ENCODE peak calls at places on chromosomes 5 and 9, in six cellular contexts. C, G, N, W, B and V are unnamed samples.
A peak's percentile ranks its signal among the peaks of the same experiment; 100 is the strongest.

GRCh38 chr5:133365326-133365725 is 247.0 kb downstream of the FSTL4 start:
- DNase-seq in C (no peak), G (no peak), N (peak; percentile 67), W (no peak), B (no peak), V (no peak)

GRCh38 chr5:31819926-31820516 is 181.1 kb downstream of the PDZD2 start:
- DNase-seq in C (no peak), G (no peak), N (peak; percentile 47), W (no peak), B (no peak), V (no peak)

GRCh38 chr5:22329683-22330082 is 523.5 kb downstream of the CDH12 start:
- DNase-seq in C (no peak), G (no peak), N (no peak), W (no peak), B (no peak), V (no peak)

GRCh38 chr5:168647083-168647482 is 67.9 kb upstream of the PANK3 start:
- DNase-seq in C (no peak), G (no peak), N (no peak), W (no peak), B (no peak), V (no peak)

GRCh38 chr9:10265102-10265708 is 347.6 kb downstream of the PTPRD start:
- DNase-seq in C (no peak), G (no peak), N (no peak), W (no peak), B (no peak), V (no peak)

GRCh38 chr5:14267166-14267838 is 124.2 kb downstream of the TRIO start:
- DNase-seq in C (no peak), G (no peak), N (no peak), W (no peak), B (no peak), V (no peak)

GRCh38 chr5:31232273-31232888 is 38.9 kb downstream of the CDH6 start:
- DNase-seq in C (no peak), G (peak; percentile 54), N (peak; percentile 89), W (no peak), B (no peak), V (peak; percentile 72)

GRCh38 chr9:89770779-89771178 is 166.0 kb downstream of the GADD45G start:
- DNase-seq in C (no peak), G (no peak), N (no peak), W (no peak), B (no peak), V (no peak)

GRCh38 chr5:57501414-57502321 is 19.1 kb upstream of the ACTBL2 start:
- DNase-seq in C (no peak), G (no peak), N (no peak), W (no peak), B (no peak), V (no peak)

GRCh38 chr9:124724415-124725067 is 46.6 kb downstream of the NR6A1 start:
- DNase-seq in C (no peak), G (no peak), N (no peak), W (no peak), B (no peak), V (no peak)

GRCh38 chr5:178123987-178124925 is 6.6 kb upstream of the RMND5B start:
- DNase-seq in C (no peak), G (no peak), N (peak; percentile 46), W (no peak), B (no peak), V (no peak)

GRCh38 chr5:55377810-55378209 is 70.0 kb downstream of the MTREX start:
- DNase-seq in C (no peak), G (no peak), N (no peak), W (no peak), B (no peak), V (no peak)

GRCh38 chr5:77066823-77067442 is 20.2 kb downstream of the ZBED3 start:
- DNase-seq in C (no peak), G (no peak), N (no peak), W (peak; percentile 37), B (no peak), V (peak; percentile 66)

GRCh38 chr5:6765612-6766525 is 52.6 kb downstream of the TENT4A start:
- DNase-seq in C (peak; percentile 85), G (peak; percentile 64), N (peak; percentile 93), W (peak; percentile 82), B (no peak), V (peak; percentile 77)
- H3K4me3 ChIP-seq in C (no peak overlapping the region), G (no peak overlapping the region), N (no peak overlapping the region), W (no peak overlapping the region), B (peak overlapping the region; percentile 47), V (no peak overlapping the region)

DNA sequence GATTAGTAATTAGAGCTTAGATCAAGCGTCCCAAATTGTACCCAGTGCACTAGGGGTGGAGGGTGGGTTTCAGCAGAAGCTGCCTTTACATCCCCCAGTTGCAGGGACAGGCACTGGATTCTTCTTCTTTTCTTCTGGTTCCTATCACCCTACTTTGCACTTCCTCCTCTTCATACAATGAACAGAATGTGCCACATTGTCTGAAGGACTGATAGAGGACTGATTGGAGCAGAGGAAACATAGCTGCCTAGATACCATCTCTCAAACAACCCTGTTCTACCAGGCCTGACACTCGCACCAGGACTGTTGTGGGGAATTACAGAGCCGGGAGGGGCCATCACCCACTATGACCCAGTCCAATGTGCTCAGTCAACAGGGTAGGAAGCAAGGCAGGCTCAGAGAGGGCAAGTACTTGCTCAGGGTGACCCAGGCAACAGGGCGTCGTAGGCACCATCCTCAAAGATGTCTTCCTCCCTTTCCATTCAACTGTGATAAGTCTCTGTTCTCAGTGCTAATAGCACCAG is 6.2 kb downstream of the LCP2 start:
- DNase-seq in C (no peak), G (no peak), N (no peak), W (no peak), B (no peak), V (no peak)
- H3K36me3 ChIP-seq in C (peaks cover 15% of the 10 kb centered on the region), G (no peaks in the 10 kb centered on the region), N (no peaks in the 10 kb centered on the region), W (no peaks in the 10 kb centered on the region), B (no peaks in the 10 kb centered on the region), V (peaks cover 34% of the 10 kb centered on the region)

GRCh38 chr9:114028646-114029045 is 49.5 kb downstream of the AMBP start:
- DNase-seq in C (peak; percentile 26), G (no peak), N (no peak), W (no peak), B (no peak), V (no peak)
- H3K4me1 ChIP-seq in C (peaks cover 4% of the 10 kb centered on the region), G (no peaks in the 10 kb centered on the region), N (no peaks in the 10 kb centered on the region), W (no peaks in the 10 kb centered on the region), B (no peaks in the 10 kb centered on the region), V (no peaks in the 10 kb centered on the region)

GRCh38 chr5:17230808-17231525 is 13.5 kb downstream of the BASP1 start:
- DNase-seq in C (no peak), G (no peak), N (no peak), W (no peak), B (no peak), V (no peak)

GRCh38 chr5:17225551-17225950 is 8.1 kb downstream of the BASP1 start:
- DNase-seq in C (no peak), G (no peak), N (no peak), W (no peak), B (no peak), V (no peak)

GRCh38 chr5:17229308-17229707 is 11.9 kb downstream of the BASP1 start:
- DNase-seq in C (no peak), G (no peak), N (no peak), W (no peak), B (no peak), V (no peak)

GRCh38 chr5:17227868-17228267 is 10.4 kb downstream of the BASP1 start:
- DNase-seq in C (no peak), G (no peak), N (no peak), W (no peak), B (no peak), V (no peak)

DNA sequence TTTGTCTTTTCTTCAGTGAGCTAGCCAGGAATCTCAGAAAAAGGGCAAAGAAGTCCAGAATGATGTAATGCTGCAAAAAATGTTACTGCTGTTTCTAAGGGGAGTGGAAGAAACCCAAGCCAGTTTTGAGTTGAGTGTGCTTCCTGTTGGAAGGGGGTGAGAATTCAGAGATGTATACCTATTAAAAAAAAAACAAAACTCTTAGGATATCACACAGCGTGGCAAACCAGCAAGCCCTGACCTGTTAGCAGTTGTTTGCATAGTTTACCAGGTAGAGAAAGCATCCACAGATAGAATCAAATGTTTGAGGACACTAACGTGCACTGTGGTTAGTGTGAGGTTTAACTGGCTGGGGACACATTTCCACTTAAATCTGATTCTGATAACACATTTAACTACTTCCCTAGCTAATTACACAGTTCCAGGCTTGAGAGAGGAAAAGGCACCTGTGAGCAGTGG is 11.4 kb downstream of the BASP1 start:
- DNase-seq in C (no peak), G (no peak), N (no peak), W (no peak), B (no peak), V (no peak)
- H3K4me3 ChIP-seq in C (no peak overlapping the region), G (no peak overlapping the region), N (no peak overlapping the region), W (no peak overlapping the region), B (no peak overlapping the region), V (no peak overlapping the region)

GRCh38 chr9:98216391-98216790 is 24.0 kb upstream of the CORO2A start:
- DNase-seq in C (no peak), G (no peak), N (no peak), W (no peak), B (no peak), V (no peak)

GRCh38 chr9:98215821-98216220 is 23.4 kb upstream of the CORO2A start:
- DNase-seq in C (no peak), G (peak; percentile 32), N (peak; percentile 65), W (peak; percentile 56), B (no peak), V (no peak)

GRCh38 chr9:98214811-98215210 is 22.4 kb upstream of the CORO2A start:
- DNase-seq in C (no peak), G (no peak), N (no peak), W (peak; percentile 74), B (no peak), V (no peak)

GRCh38 chr9:98217255-98217654 is 24.8 kb upstream of the CORO2A start:
- DNase-seq in C (no peak), G (no peak), N (no peak), W (no peak), B (no peak), V (no peak)

DNA sequence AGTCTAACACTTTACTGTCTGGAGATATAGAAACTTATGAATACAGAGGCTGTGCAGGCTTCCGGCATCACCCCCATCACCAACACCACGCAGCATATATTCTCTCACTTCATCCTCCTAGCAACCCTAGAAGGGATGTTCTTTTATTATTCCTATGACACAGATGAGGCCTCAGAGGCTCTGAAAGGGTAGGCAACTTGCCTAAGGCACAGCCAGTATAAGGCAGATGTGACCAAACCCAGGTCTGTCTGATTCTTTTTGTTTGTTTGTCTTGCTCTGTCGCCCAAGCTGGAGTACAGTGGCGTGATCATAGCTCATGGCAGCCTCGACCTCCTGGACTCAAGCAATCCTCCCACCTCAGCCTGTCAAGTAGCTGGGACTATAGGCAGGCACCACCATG is 22.8 kb upstream of the CORO2A start:
- DNase-seq in C (no peak), G (no peak), N (no peak), W (no peak), B (no peak), V (no peak)
- H3K36me3 ChIP-seq in C (peaks cover 59% of the 10 kb centered on the region), G (no peaks in the 10 kb centered on the region), N (no peaks in the 10 kb centered on the region), W (peaks cover 3% of the 10 kb centered on the region), B (peaks cover 4% of the 10 kb centered on the region), V (no peaks in the 10 kb centered on the region)